ENCODE peak calls at places on chromosome 21, in ten cellular contexts. T is OCI-LY7; U is endodermal cell; E is right atrium auricular region; X is H9; P is right cardiac atrium; W is ascending aorta; C is effector memory CD4-positive, alpha-beta T cell; I is CD8-positive, alpha-beta T cell; S is adrenal gland. V is an unnamed sample.
A peak's percentile ranks its signal among the peaks of the same experiment; 100 is the strongest.

GRCh38 chr21:32543975-32544374 is 41.3 kb downstream of the TCP10L start:
- DNase-seq in T (no peak), U (no peak), E (no peak), X (no peak), P (no peak), W (no peak), C (no peak), I (no peak), S (no peak), V (no peak)

GRCh38 chr21:32826317-32827167 is 55.0 kb upstream of the PAXBP1 start:
- DNase-seq in T (peak; percentile 45), U (peak; percentile 76), E (no peak), X (peak; percentile 57), P (no peak), W (no peak), C (no peak), I (peak; percentile 24), S (peak; percentile 65), V (no peak)

GRCh38 chr21:41742073-41742875 is 24.6 kb downstream of the RIPK4 start:
- DNase-seq in T (no peak), U (no peak), E (no peak), X (no peak), P (no peak), W (no peak), C (no peak), I (no peak), S (no peak), V (no peak)

GRCh38 chr21:31395268-31395667 is 51.2 kb upstream of the TIAM1 start:
- DNase-seq in T (no peak), U (no peak), E (no peak), X (no peak), P (no peak), W (no peak), C (no peak), I (no peak), S (no peak), V (no peak)

GRCh38 chr21:41631564-41632461 is 123.9 kb upstream of the TMPRSS2 start:
- DNase-seq in T (no peak), U (no peak), E (no peak), X (no peak), P (no peak), W (peak; percentile 59), C (no peak), I (no peak), S (no peak), V (no peak)

GRCh38 chr21:17463441-17463840 is 49.4 kb upstream of the CXADR start:
- DNase-seq in T (no peak), U (no peak), E (no peak), X (no peak), P (no peak), W (no peak), C (no peak), I (no peak), S (peak; percentile 66), V (no peak)

GRCh38 chr21:46454142-46454541 is 4.5 kb upstream of the DIP2A start:
- DNase-seq in T (no peak), U (no peak), E (no peak), X (no peak), P (no peak), W (no peak), C (no peak), I (no peak), S (peak; percentile 54), V (no peak)

GRCh38 chr21:32800056-32800455 is 28.5 kb upstream of the PAXBP1 start:
- DNase-seq in T (no peak), U (no peak), E (no peak), X (no peak), P (no peak), W (no peak), C (no peak), I (no peak), S (no peak), V (no peak)

GRCh38 chr21:28436286-28436932 is 556.3 kb downstream of the LTN1 start:
- DNase-seq in T (no peak), U (no peak), E (no peak), X (no peak), P (no peak), W (no peak), C (no peak), I (no peak), S (no peak), V (no peak)

GRCh38 chr21:38334866-38335265 is 78.1 kb downstream of the KCNJ15 start:
- DNase-seq in T (no peak), U (no peak), E (no peak), X (no peak), P (no peak), W (peak; percentile 53), C (no peak), I (no peak), S (no peak), V (no peak)

GRCh38 chr21:43210454-43211084 is 41.8 kb downstream of the CRYAA start:
- DNase-seq in T (no peak), U (no peak), E (no peak), X (no peak), P (peak; percentile 27), W (peak; percentile 22), C (no peak), I (no peak), S (peak; percentile 24), V (peak; percentile 69)
- H3K27ac ChIP-seq in T (no peak overlapping the region), U (no peak overlapping the region), E (no peak overlapping the region), X (no peak overlapping the region), P (no peak overlapping the region), W (no peak overlapping the region), C (no peak overlapping the region), I (no peak overlapping the region), S (peak overlapping the region; percentile 88), V (no peak overlapping the region)

GRCh38 chr21:25964926-25965325 is 205.6 kb downstream of the APP start:
- DNase-seq in T (no peak), U (no peak), E (no peak), X (no peak), P (no peak), W (no peak), C (no peak), I (no peak), S (no peak), V (no peak)

GRCh38 chr21:25964009-25964408 is 206.6 kb downstream of the APP start:
- DNase-seq in T (no peak), U (no peak), E (no peak), X (no peak), P (no peak), W (no peak), C (no peak), I (no peak), S (peak; percentile 55), V (no peak)

GRCh38 chr21:25966308-25966707 is 204.3 kb downstream of the APP start:
- DNase-seq in T (no peak), U (no peak), E (no peak), X (no peak), P (no peak), W (no peak), C (no peak), I (no peak), S (no peak), V (no peak)

GRCh38 chr21:25970254-25970930 is 200.2 kb downstream of the APP start:
- DNase-seq in T (no peak), U (no peak), E (no peak), X (no peak), P (no peak), W (no peak), C (no peak), I (no peak), S (no peak), V (no peak)

DNA sequence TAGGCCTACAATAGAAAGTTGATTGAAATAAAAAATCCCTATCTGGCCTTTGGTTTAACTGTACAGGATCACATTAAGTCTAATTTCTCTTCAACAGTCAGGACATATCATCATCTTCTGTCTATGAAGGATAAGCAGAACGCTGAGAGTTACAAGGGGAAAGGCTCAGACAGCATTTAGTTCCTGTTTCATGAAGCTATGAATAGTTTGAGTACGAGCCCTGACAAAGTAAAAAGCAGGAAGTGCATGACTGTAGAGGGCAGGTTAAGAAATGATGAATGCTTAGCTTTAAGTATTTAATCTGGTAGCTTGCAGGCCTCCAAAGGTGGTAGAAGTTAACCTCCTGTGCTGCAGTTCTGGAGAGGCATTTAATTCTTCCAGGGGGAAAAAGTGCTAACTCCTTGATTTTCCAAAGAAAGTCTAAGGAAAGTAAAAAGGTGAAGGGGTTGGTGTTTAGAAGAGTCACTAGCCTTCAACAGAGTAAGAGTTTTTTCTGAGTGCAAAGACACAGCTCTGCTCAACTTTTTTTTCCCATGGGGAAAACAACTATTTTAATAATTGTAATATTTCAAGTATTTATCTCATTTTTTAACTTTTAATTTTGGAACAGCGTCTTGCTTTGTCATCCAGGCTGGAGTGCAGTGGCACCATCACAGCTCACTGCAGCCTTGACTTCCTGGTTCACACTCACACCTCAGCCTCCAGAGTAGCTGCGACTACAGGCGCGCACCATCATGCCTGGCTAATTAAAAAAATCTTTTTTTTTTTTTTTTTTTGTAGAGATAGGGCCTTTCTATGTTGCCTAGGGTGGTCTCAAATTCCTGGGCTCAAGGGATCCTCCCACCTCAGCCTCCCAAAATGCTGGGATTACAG is 202.8 kb downstream of the APP start:
- DNase-seq in T (peak; percentile 87), U (no peak), E (no peak), X (no peak), P (no peak), W (no peak), C (no peak), I (no peak), S (no peak), V (no peak)
- H3K27ac ChIP-seq in T (peak overlapping the region; percentile 74), U (peak overlapping the region; percentile 10), E (no peak overlapping the region), X (no peak overlapping the region), P (no peak overlapping the region), W (peak overlapping the region; percentile 35), C (no peak overlapping the region), I (no peak overlapping the region), S (peak overlapping the region; percentile 55), V (peak overlapping the region; percentile 65)

DNA sequence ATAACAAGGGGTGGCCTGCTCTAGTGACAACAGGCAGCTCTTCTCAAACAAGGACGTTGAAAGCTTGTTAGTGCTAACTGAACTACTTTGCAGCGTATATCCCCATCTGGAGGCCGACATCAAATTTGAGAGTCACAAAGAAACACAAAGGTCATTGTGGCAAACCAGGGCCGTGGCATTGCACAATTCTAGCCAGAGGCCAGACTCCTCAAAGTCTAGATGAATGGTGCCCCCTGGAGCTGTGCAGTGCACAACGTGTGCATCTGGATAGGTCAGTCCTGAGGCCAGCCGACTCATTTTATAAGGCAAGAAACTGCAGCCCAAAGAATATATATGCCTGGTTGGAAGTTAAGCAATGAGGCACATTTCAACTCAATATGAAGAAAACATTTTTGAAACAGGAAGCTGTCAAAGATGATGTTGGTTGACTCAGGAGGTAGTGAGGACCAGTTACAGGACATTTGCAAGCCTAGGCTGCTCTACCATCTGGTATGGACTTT is 459.3 kb upstream of the RUNX1 start:
- DNase-seq in T (peak; percentile 17), U (peak; percentile 66), E (peak; percentile 83), X (peak; percentile 56), P (peak; percentile 74), W (peak; percentile 84), C (no peak), I (no peak), S (peak; percentile 74), V (no peak)
- H3K27ac ChIP-seq in T (no peak overlapping the region), U (no peak overlapping the region), E (no peak overlapping the region), X (no peak overlapping the region), P (no peak overlapping the region), W (no peak overlapping the region), C (no peak overlapping the region), I (no peak overlapping the region), S (no peak overlapping the region), V (no peak overlapping the region)

DNA sequence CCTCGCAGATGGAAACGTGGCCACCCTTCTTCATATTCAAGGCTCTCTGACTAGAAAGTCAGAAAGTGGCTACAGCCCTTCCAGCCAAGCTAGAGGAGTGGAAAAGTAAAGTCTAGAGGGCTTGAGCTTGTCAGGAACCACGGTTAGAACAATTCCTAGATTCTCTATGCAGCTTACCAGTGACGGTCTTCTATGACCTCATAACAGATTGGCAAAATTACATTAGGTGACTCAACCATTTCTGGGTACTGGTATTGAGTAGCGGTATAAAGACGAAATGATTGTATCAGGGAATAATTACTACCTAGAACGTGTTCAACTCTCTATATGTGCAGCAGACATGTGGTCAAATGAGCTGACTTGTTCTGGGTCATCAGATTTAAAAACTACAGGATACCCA is 155.0 kb upstream of the RUNX1 start:
- DNase-seq in T (no peak), U (no peak), E (no peak), X (no peak), P (no peak), W (no peak), C (no peak), I (no peak), S (no peak), V (no peak)
- H3K27ac ChIP-seq in T (no peak overlapping the region), U (no peak overlapping the region), E (peak overlapping the region; percentile 32), X (no peak overlapping the region), P (peak overlapping the region; percentile 71), W (peak overlapping the region; percentile 72), C (no peak overlapping the region), I (no peak overlapping the region), S (no peak overlapping the region), V (peak overlapping the region; percentile 75)